ENCODE peak calls at places on chromosome 1, in four cellular contexts. One of them, this sample, is unnamed.

GRCh38 chr1:3188150-3188971 is 119.4 kb downstream of the PRDM16 start:
- DNase-seq in substantia nigra: no peak
- DNase-seq in posterior vena cava: no peak
- DNase-seq in T-cell: no peak
- DNase-seq in this sample: no peak

GRCh38 chr1:78054559-78054958 is 8.8 kb downstream of the GIPC2 start:
- DNase-seq in substantia nigra: no peak
- DNase-seq in posterior vena cava: no peak
- DNase-seq in T-cell: no peak
- DNase-seq in this sample: no peak

GRCh38 chr1:41955461-41956159 is 36.9 kb upstream of the HIVEP3 start:
- DNase-seq in substantia nigra: no peak
- DNase-seq in posterior vena cava: no peak
- DNase-seq in T-cell: no peak
- DNase-seq in this sample: no peak

GRCh38 chr1:109923131-109923945 is 12.7 kb downstream of the CSF1 start:
- DNase-seq in substantia nigra: no peak
- DNase-seq in posterior vena cava: no peak
- DNase-seq in T-cell: no peak
- DNase-seq in this sample: no peak

GRCh38 chr1:232628335-232629214 is 1.4 kb downstream of the SIPA1L2 start:
- DNase-seq in substantia nigra: no peak
- DNase-seq in posterior vena cava: no peak
- DNase-seq in T-cell: no peak
- DNase-seq in this sample: no peak

GRCh38 chr1:228988655-228989054 is 253.4 kb downstream of the RHOU start:
- DNase-seq in substantia nigra: no peak
- DNase-seq in posterior vena cava: peak
- DNase-seq in T-cell: no peak
- DNase-seq in this sample: no peak

GRCh38 chr1:208213786-208214185 is 30.4 kb downstream of the PLXNA2 start:
- DNase-seq in substantia nigra: no peak
- DNase-seq in posterior vena cava: no peak
- DNase-seq in T-cell: no peak
- DNase-seq in this sample: no peak

GRCh38 chr1:246809473-246809872 is 85.3 kb downstream of the SCCPDH start:
- DNase-seq in substantia nigra: no peak
- DNase-seq in posterior vena cava: no peak
- DNase-seq in T-cell: no peak
- DNase-seq in this sample: no peak

GRCh38 chr1:77889671-77890070 is 1.2 kb downstream of the NEXN start:
- DNase-seq in substantia nigra: no peak
- DNase-seq in posterior vena cava: no peak
- DNase-seq in T-cell: no peak
- DNase-seq in this sample: no peak

GRCh38 chr1:168693872-168694238 is 35.2 kb downstream of the DPT start:
- DNase-seq in substantia nigra: no peak
- DNase-seq in posterior vena cava: no peak
- DNase-seq in T-cell: no peak
- DNase-seq in this sample: no peak

GRCh38 chr1:243718893-243719292 is 131.2 kb downstream of the AKT3 start:
- DNase-seq in substantia nigra: no peak
- DNase-seq in posterior vena cava: no peak
- DNase-seq in T-cell: no peak
- DNase-seq in this sample: no peak

This sample was measured in C1 segment of cervical spinal cord.